ENCODE peak calls at places on chromosomes 5 and 9, in five cellular contexts. N, J, K, I and B are unnamed samples.

GRCh38 chr5:16521561-16522090 is 56.0 kb upstream of the ZNF622 start:
- DNase-seq in I (no peak), N (no peak), K (no peak), J (no peak), B (no peak)

GRCh38 chr9:72986522-72987116 is 33.8 kb upstream of the ALDH1A1 start:
- DNase-seq in I (no peak), N (no peak), J (no peak), K (peak), B (no peak)

GRCh38 chr9:69331444-69331843 is 6.4 kb downstream of the ENTREP1 start:
- DNase-seq in K (no peak), J (no peak), N (no peak), I (no peak), B (no peak)

GRCh38 chr5:94702729-94703128 is 84.3 kb downstream of the SLF1 start:
- DNase-seq in N (no peak), K (no peak), I (no peak), J (no peak), B (no peak)

GRCh38 chr9:16257604-16258003 is 612.9 kb downstream of the BNC2 start:
- DNase-seq in J (no peak), N (no peak), K (no peak), I (no peak), B (peak)

GRCh38 chr9:93452710-93453046 is 703 bp downstream of the FAM120AOS start:
- DNase-seq in I (no peak), N (peak), J (no peak), K (no peak), B (no peak)

GRCh38 chr5:98492258-98492657 is 281.2 kb upstream of the RGMB start:
- DNase-seq in N (no peak), K (no peak), I (no peak), J (no peak), B (no peak)

GRCh38 chr9:86706391-86706790 is 240.9 kb downstream of the GAS1 start:
- DNase-seq in I (peak), J (no peak), N (no peak), K (no peak), B (no peak)

GRCh38 chr5:35183243-35183955 is 46.9 kb downstream of the PRLR start:
- DNase-seq in K (peak), N (no peak), I (peak), J (peak), B (no peak)

GRCh38 chr9:133708770-133709611 is 29.2 kb downstream of the SARDH start:
- DNase-seq in N (peak), J (peak), K (no peak), I (no peak), B (no peak)

GRCh38 chr9:16571127-16571848 is 299.2 kb downstream of the BNC2 start:
- DNase-seq in I (peak), K (no peak), J (no peak), N (no peak), B (no peak)

GRCh38 chr5:138763037-138763778 is 10.0 kb downstream of the CTNNA1 start:
- DNase-seq in I (no peak), J (no peak), K (no peak), N (no peak), B (no peak)

GRCh38 chr9:128912270-128912853 is 8.4 kb upstream of the PHYHD1 start:
- DNase-seq in N (no peak), J (no peak), I (peak), K (no peak), B (peak)

GRCh38 chr9:125440411-125440810 is 178.8 kb downstream of the GAPVD1 start:
- DNase-seq in N (no peak), I (no peak), J (no peak), K (no peak), B (no peak)

GRCh38 chr9:16223074-16223871 is 647.2 kb downstream of the BNC2 start:
- DNase-seq in I (no peak), J (no peak), N (no peak), K (no peak), B (no peak)

GRCh38 chr5:85823462-85824426 is 794.0 kb upstream of the COX7C start:
- DNase-seq in K (no peak), J (no peak), I (no peak), N (no peak), B (no peak)

GRCh38 chr9:134349941-134350340 is 23.7 kb downstream of the RXRA start:
- DNase-seq in K (no peak), I (no peak), N (no peak), J (no peak), B (no peak)

GRCh38 chr9:120490888-120491595 is 88.9 kb downstream of the CDK5RAP2 start:
- DNase-seq in K (no peak), N (no peak), I (no peak), J (no peak), B (no peak)

GRCh38 chr9:33329117-33329563 is 38.8 kb downstream of the NFX1 start:
- DNase-seq in I (peak), K (peak), N (no peak), J (no peak), B (no peak)

GRCh38 chr5:121630402-121630801 is 221.3 kb upstream of the FTMT start:
- DNase-seq in K (no peak), J (no peak), N (no peak), I (peak), B (no peak)

GRCh38 chr5:176620333-176620981 is 9.9 kb downstream of the SNCB start:
- DNase-seq in N (no peak), J (no peak), I (no peak), K (no peak), B (no peak)

GRCh38 chr5:158174918-158175663 is 316.1 kb upstream of the CLINT1 start:
- DNase-seq in N (peak), I (peak), J (peak), K (peak), B (no peak)

GRCh38 chr5:12985142-12985541 is 959.3 kb downstream of the DNAH5 start:
- DNase-seq in I (no peak), J (no peak), N (no peak), K (no peak), B (no peak)

GRCh38 chr9:84153885-84154284 is 173.3 kb downstream of the RMI1 start:
- DNase-seq in J (no peak), N (no peak), I (peak), K (no peak), B (no peak)

GRCh38 chr9:28883209-28883608 is 1309.9 kb upstream of the C9orf72 start:
- DNase-seq in N (no peak), J (no peak), K (no peak), I (no peak), B (no peak)

GRCh38 chr9:123438821-123439220 is 82.8 kb downstream of the CRB2 start:
- DNase-seq in K (no peak), N (peak), J (no peak), I (peak), B (peak)
- H3K4me3 ChIP-seq in K (no peak), N (no peak), J (no peak), I (no peak), B (no peak)

DNA sequence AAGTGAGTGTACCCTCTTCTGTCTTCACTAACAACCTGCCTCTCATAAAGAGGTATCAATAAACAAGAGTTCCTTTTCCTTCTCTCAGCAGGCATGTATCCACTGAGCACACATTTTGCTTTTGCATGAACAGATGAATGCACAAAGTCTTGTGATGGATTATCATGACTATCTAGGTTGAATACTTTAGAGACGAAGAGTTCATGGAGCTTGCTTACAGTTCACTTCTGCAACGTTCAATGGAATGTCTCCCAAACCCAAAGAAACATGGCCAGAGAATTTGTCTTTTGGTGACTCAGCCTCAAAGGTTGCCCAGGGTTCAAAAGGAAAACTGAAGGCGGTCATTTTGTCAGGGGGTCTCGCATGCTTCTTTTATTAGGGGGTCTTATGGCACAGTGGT is 55.4 kb downstream of the BRINP1 start:
- DNase-seq in I (no peak), K (no peak), N (no peak), J (no peak), B (no peak)
- TF ChIP-seq CTCF in I (no peak), K (no peak), N (no peak), J (no peak), B (no peak)

GRCh38 chr5:172364773-172365172 is 81.2 kb upstream of the UBTD2 start:
- DNase-seq in K (no peak), J (no peak), I (no peak), N (no peak), B (no peak)
- H3K27ac ChIP-seq in K (no peak), J (no peak), I (no peak), N (no peak), B (no peak)

DNA sequence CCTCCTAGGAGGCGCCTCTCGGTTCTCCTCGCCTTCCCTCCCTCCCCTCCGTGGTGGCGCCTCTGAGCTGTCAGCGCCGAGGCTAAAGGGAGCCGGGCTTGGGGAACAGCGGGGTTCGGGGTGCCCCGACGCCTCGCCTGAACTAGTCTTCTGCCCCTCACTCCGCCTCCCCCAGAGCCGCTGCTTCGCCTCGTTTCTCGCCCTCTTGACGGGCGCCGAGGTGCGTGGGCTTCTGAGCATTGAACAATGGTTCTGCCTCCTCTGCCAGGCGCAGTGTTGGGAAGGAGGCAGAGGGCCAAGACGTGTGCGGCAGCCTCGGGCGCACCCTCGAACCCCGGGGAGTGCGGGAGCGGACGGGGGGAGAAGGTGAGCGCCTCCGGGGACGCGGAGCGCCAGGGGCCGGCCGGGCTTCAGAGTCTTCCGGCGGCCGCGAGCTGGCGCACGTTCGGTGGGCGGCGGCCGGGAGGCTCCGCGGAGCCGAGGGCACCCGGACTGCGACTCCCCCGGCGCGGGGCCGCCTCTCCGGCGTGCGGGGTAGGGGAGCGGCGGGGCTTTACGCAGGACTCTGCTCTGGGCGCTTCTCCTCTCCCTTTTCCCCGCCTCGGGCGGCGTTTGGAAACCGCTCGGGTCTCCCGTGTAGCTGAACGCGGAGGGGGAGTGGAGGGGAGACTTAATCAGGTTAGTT is 916 bp downstream of the VLDLR start:
- DNase-seq in N (peak), K (peak), I (peak), J (peak), B (no peak)
- H3K4me3 ChIP-seq in N (peak), K (peak), I (peak), J (peak), B (peak)

DNA sequence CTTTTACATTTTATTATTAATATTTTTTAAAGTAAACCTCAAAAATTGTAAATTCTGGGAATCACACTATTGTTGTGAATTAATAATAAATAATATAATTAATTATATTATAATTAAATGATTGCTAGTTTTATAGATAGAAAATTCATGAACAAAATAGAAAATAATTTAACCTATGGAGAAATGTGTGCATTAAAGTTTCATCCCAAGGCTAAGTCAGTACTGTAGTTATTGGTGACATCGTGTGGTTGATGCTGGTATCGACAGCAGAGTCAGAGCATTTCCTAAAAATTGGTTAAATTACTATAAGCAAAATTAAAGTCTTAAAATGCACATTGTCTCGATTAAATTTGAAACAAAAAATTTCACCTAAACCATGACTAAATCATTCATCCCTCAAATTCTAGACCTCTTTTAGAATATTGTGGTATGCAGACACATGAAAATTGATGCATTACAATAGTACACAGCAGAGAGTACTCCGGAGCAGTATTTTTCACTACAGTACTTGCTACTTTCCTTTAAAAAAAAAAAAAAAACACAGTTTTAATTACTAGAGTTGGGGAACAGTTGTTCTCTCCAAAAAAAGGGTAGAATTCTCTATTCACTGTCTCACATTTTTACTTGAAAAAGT is 73.9 kb downstream of the RORB start:
- DNase-seq in N (no peak), I (peak), K (no peak), J (peak), B (no peak)
- TF ChIP-seq CTCF in N (no peak), I (peak), K (peak), J (peak), B (no peak)

DNA sequence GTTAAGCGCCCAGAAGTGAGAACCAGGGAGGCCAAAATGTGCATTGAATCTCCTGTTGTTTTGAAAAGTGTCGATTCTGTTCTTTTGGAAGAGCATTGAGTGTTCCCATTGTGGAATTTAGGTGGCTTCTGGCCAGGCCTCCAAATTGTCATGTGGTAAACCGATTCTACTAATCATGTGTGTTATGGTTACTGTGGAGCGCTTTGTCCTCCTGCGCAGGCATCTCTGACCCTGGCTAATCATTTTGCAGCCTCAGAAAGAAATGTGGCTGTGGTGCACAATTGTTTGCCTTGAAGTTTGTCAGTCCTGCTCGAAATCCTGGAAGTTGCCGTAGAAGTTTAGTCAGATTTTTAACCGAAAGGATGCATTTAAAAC is 121.3 kb downstream of the RASGRF2 start:
- DNase-seq in K (peak), N (no peak), I (no peak), J (no peak), B (no peak)
- H3K27ac ChIP-seq in K (no peak), N (no peak), I (no peak), J (no peak), B (no peak)

DNA sequence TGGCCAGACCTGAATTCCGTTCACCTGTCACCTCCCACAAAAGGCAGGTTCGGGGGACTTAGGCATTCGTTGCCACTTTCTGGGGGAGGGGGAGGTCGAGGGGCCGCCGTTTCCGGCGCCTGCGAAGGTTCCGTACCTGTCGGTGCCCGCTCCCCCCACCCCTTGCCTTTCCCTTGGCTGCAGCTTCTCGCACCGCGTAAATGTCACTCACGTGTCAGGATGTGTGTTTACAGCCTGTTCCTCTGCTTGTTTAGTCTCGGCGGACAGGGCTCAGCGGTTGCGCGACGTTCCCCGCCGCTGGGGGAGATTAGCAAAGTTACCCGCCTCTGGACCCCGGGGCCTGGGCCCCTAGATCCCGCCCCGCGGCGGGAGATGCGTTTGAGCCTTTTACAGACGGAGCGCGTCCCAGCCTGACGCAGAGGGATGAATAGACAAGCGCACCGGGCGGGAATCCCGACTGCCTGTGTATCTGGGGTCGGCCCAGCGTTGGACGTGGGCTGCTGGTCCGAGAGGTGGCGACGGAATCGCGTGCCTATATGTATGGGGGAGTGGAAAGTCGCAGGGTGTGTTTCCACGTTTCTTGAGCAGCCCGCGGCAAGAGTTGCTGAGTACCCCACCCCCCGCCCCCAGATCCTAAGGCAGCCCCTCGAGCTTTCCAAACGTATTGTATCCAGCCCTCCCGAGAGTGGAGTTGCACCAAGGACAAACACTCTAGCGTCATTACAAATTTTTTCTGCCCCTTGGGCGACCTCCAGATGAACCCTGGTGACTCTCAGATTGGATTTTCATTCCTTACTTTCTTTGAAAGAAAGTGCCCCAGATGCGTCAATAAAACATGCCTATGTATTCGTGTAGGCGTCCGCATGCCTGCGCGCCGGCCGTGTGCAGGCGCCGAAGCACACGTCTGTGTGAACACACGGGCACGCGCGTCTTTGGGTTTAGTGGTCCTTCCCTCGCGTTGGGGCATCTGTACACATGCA is 2.4 kb upstream of the LHX2 start:
- DNase-seq in J (peak), K (no peak), I (no peak), N (no peak), B (no peak)
- H3K4me3 ChIP-seq in J (peak), K (no peak), I (no peak), N (no peak), B (peak)

GRCh38 chr9:127393680-127394079 is 3.3 kb upstream of the SLC2A8 start:
- DNase-seq in J (no peak), K (no peak), N (no peak), I (peak), B (no peak)
- TF ChIP-seq CTCF in J (no peak), K (peak), N (no peak), I (peak), B (no peak)